ENCODE peak calls at places on chromosomes 2 and 18, in ten cellular contexts. One of them, this sample, is unnamed.
A peak's percentile ranks its signal among the peaks of the same experiment; 100 is the strongest.

GRCh38 chr2:191401287-191401686 is 156.1 kb downstream of the MYO1B start:
- DNase-seq in body of pancreas: no peak
- DNase-seq in GM10248: no peak
- DNase-seq in foreskin fibroblast: peak; percentile 64
- DNase-seq in pancreas: no peak
- DNase-seq in WTC11: no peak
- DNase-seq in K562: no peak
- DNase-seq in AG04450: no peak
- DNase-seq in HFFc6: peak; percentile 39
- DNase-seq in nephron progenitor cell: no peak
- DNase-seq in this sample: no peak

GRCh38 chr2:222690564-222691200 is 19.2 kb downstream of the MOGAT1 start:
- DNase-seq in GM10248: peak; percentile 89
- DNase-seq in WTC11: peak; percentile 83
- DNase-seq in pancreas: peak; percentile 76
- DNase-seq in body of pancreas: peak; percentile 82
- DNase-seq in K562: peak; percentile 81
- DNase-seq in nephron progenitor cell: peak; percentile 83
- DNase-seq in HFFc6: peak; percentile 62
- DNase-seq in AG04450: peak; percentile 56
- DNase-seq in foreskin fibroblast: peak; percentile 86
- DNase-seq in this sample: peak; percentile 88

GRCh38 chr18:35248429-35248828 is 7.6 kb downstream of the ZNF397 start:
- DNase-seq in K562: no peak
- DNase-seq in GM10248: no peak
- DNase-seq in body of pancreas: no peak
- DNase-seq in HFFc6: no peak
- DNase-seq in WTC11: no peak
- DNase-seq in foreskin fibroblast: no peak
- DNase-seq in nephron progenitor cell: no peak
- DNase-seq in pancreas: no peak
- DNase-seq in AG04450: no peak
- DNase-seq in this sample: no peak

GRCh38 chr18:1133541-1133940 is 228.9 kb downstream of the ADCYAP1 start:
- DNase-seq in foreskin fibroblast: no peak
- DNase-seq in AG04450: no peak
- DNase-seq in K562: no peak
- DNase-seq in body of pancreas: no peak
- DNase-seq in WTC11: no peak
- DNase-seq in GM10248: no peak
- DNase-seq in HFFc6: no peak
- DNase-seq in pancreas: no peak
- DNase-seq in nephron progenitor cell: no peak
- DNase-seq in this sample: no peak

GRCh38 chr2:197208841-197209240 is 101.7 kb downstream of the ANKRD44 start:
- DNase-seq in nephron progenitor cell: no peak
- DNase-seq in foreskin fibroblast: peak; percentile 10
- DNase-seq in WTC11: no peak
- DNase-seq in GM10248: no peak
- DNase-seq in pancreas: no peak
- DNase-seq in K562: no peak
- DNase-seq in AG04450: no peak
- DNase-seq in body of pancreas: no peak
- DNase-seq in HFFc6: no peak
- DNase-seq in this sample: no peak

GRCh38 chr2:237041231-237041630 is 44.5 kb upstream of the COPS8 start:
- DNase-seq in AG04450: no peak
- DNase-seq in foreskin fibroblast: no peak
- DNase-seq in HFFc6: no peak
- DNase-seq in K562: no peak
- DNase-seq in WTC11: no peak
- DNase-seq in pancreas: peak; percentile 76
- DNase-seq in nephron progenitor cell: no peak
- DNase-seq in body of pancreas: peak; percentile 68
- DNase-seq in GM10248: no peak
- DNase-seq in this sample: no peak

GRCh38 chr2:228048838-228049490 is 132.5 kb downstream of the SPHKAP start:
- DNase-seq in AG04450: no peak
- DNase-seq in pancreas: no peak
- DNase-seq in K562: peak; percentile 5
- DNase-seq in HFFc6: peak; percentile 57
- DNase-seq in foreskin fibroblast: peak; percentile 67
- DNase-seq in nephron progenitor cell: peak; percentile 35
- DNase-seq in body of pancreas: peak; percentile 25
- DNase-seq in GM10248: no peak
- DNase-seq in WTC11: peak; percentile 35
- DNase-seq in this sample: peak; percentile 3

GRCh38 chr2:42021490-42021889 is 26.3 kb upstream of the PKDCC start:
- DNase-seq in body of pancreas: no peak
- DNase-seq in AG04450: peak; percentile 43
- DNase-seq in foreskin fibroblast: peak; percentile 52
- DNase-seq in WTC11: no peak
- DNase-seq in nephron progenitor cell: no peak
- DNase-seq in pancreas: no peak
- DNase-seq in K562: no peak
- DNase-seq in HFFc6: no peak
- DNase-seq in GM10248: no peak
- DNase-seq in this sample: no peak

GRCh38 chr2:144127693-144128092 is 392.2 kb downstream of the ZEB2 start:
- DNase-seq in K562: no peak
- DNase-seq in body of pancreas: no peak
- DNase-seq in HFFc6: no peak
- DNase-seq in nephron progenitor cell: no peak
- DNase-seq in pancreas: no peak
- DNase-seq in WTC11: no peak
- DNase-seq in foreskin fibroblast: no peak
- DNase-seq in GM10248: no peak
- DNase-seq in AG04450: no peak
- DNase-seq in this sample: no peak

GRCh38 chr2:81650048-81650971 is 1345.8 kb upstream of the LRRTM1 start:
- DNase-seq in WTC11: no peak
- DNase-seq in K562: no peak
- DNase-seq in GM10248: no peak
- DNase-seq in nephron progenitor cell: no peak
- DNase-seq in foreskin fibroblast: peak; percentile 47
- DNase-seq in body of pancreas: no peak
- DNase-seq in AG04450: no peak
- DNase-seq in pancreas: no peak
- DNase-seq in HFFc6: no peak
- DNase-seq in this sample: no peak
- TF ChIP-seq CTCF in WTC11: peak; percentile 17
- TF ChIP-seq CTCF in K562: no peak
- TF ChIP-seq CTCF in GM10248: no peak
- TF ChIP-seq CTCF in nephron progenitor cell: no peak
- TF ChIP-seq CTCF in foreskin fibroblast: no peak
- TF ChIP-seq CTCF in body of pancreas: no peak
- TF ChIP-seq CTCF in AG04450: peak; percentile 22
- TF ChIP-seq CTCF in pancreas: no peak
- TF ChIP-seq CTCF in HFFc6: peak; percentile 35
- TF ChIP-seq CTCF in this sample: no peak

GRCh38 chr2:65129613-65130439 is at the start of gene RAB1A:
- DNase-seq in body of pancreas: peak; percentile 99
- DNase-seq in GM10248: peak; percentile 98
- DNase-seq in WTC11: peak; percentile 99
- DNase-seq in AG04450: peak; percentile 99
- DNase-seq in HFFc6: peak; percentile 99
- DNase-seq in pancreas: peak; percentile 100
- DNase-seq in K562: peak; percentile 67
- DNase-seq in foreskin fibroblast: peak; percentile 100
- DNase-seq in nephron progenitor cell: peak; percentile 98
- DNase-seq in this sample: peak; percentile 98
- TF ChIP-seq CTCF in body of pancreas: peak; percentile 72
- TF ChIP-seq CTCF in GM10248: no peak
- TF ChIP-seq CTCF in WTC11: no peak
- TF ChIP-seq CTCF in AG04450: peak; percentile 25
- TF ChIP-seq CTCF in HFFc6: peak; percentile 76
- TF ChIP-seq CTCF in pancreas: peak; percentile 48
- TF ChIP-seq CTCF in K562: peak; percentile 63
- TF ChIP-seq CTCF in foreskin fibroblast: peak; percentile 23
- TF ChIP-seq CTCF in nephron progenitor cell: no peak
- TF ChIP-seq CTCF in this sample: peak; percentile 9

GRCh38 chr2:234818937-234819336 is 132.9 kb upstream of the SH3BP4 start:
- DNase-seq in body of pancreas: no peak
- DNase-seq in GM10248: no peak
- DNase-seq in K562: no peak
- DNase-seq in pancreas: no peak
- DNase-seq in foreskin fibroblast: no peak
- DNase-seq in HFFc6: no peak
- DNase-seq in WTC11: no peak
- DNase-seq in AG04450: no peak
- DNase-seq in nephron progenitor cell: no peak
- DNase-seq in this sample: no peak
- TF ChIP-seq CTCF in body of pancreas: no peak
- TF ChIP-seq CTCF in GM10248: no peak
- TF ChIP-seq CTCF in K562: no peak
- TF ChIP-seq CTCF in pancreas: no peak
- TF ChIP-seq CTCF in foreskin fibroblast: peak; percentile 3
- TF ChIP-seq CTCF in HFFc6: peak; percentile 52
- TF ChIP-seq CTCF in WTC11: no peak
- TF ChIP-seq CTCF in AG04450: peak; percentile 24
- TF ChIP-seq CTCF in nephron progenitor cell: no peak
- TF ChIP-seq CTCF in this sample: no peak

GRCh38 chr2:3647831-3648651 is 10.0 kb upstream of the ALLC start:
- DNase-seq in pancreas: no peak
- DNase-seq in HFFc6: no peak
- DNase-seq in WTC11: no peak
- DNase-seq in nephron progenitor cell: no peak
- DNase-seq in K562: no peak
- DNase-seq in foreskin fibroblast: no peak
- DNase-seq in body of pancreas: no peak
- DNase-seq in AG04450: no peak
- DNase-seq in GM10248: no peak
- DNase-seq in this sample: no peak

GRCh38 chr2:3649581-3649980 is 8.4 kb upstream of the ALLC start:
- DNase-seq in WTC11: no peak
- DNase-seq in nephron progenitor cell: no peak
- DNase-seq in GM10248: no peak
- DNase-seq in K562: no peak
- DNase-seq in pancreas: no peak
- DNase-seq in body of pancreas: no peak
- DNase-seq in HFFc6: no peak
- DNase-seq in foreskin fibroblast: no peak
- DNase-seq in AG04450: no peak
- DNase-seq in this sample: no peak

GRCh38 chr2:3651686-3652516 is 6.1 kb upstream of the ALLC start:
- DNase-seq in WTC11: peak; percentile 80
- DNase-seq in AG04450: no peak
- DNase-seq in foreskin fibroblast: peak; percentile 31
- DNase-seq in body of pancreas: peak; percentile 43
- DNase-seq in nephron progenitor cell: peak; percentile 53
- DNase-seq in HFFc6: no peak
- DNase-seq in K562: no peak
- DNase-seq in pancreas: no peak
- DNase-seq in GM10248: peak; percentile 88
- DNase-seq in this sample: peak; percentile 90

GRCh38 chr2:3648652-3649177 is 9.3 kb upstream of the ALLC start:
- DNase-seq in K562: no peak
- DNase-seq in nephron progenitor cell: no peak
- DNase-seq in pancreas: no peak
- DNase-seq in body of pancreas: no peak
- DNase-seq in AG04450: no peak
- DNase-seq in GM10248: no peak
- DNase-seq in HFFc6: no peak
- DNase-seq in foreskin fibroblast: no peak
- DNase-seq in WTC11: no peak
- DNase-seq in this sample: no peak

DNA sequence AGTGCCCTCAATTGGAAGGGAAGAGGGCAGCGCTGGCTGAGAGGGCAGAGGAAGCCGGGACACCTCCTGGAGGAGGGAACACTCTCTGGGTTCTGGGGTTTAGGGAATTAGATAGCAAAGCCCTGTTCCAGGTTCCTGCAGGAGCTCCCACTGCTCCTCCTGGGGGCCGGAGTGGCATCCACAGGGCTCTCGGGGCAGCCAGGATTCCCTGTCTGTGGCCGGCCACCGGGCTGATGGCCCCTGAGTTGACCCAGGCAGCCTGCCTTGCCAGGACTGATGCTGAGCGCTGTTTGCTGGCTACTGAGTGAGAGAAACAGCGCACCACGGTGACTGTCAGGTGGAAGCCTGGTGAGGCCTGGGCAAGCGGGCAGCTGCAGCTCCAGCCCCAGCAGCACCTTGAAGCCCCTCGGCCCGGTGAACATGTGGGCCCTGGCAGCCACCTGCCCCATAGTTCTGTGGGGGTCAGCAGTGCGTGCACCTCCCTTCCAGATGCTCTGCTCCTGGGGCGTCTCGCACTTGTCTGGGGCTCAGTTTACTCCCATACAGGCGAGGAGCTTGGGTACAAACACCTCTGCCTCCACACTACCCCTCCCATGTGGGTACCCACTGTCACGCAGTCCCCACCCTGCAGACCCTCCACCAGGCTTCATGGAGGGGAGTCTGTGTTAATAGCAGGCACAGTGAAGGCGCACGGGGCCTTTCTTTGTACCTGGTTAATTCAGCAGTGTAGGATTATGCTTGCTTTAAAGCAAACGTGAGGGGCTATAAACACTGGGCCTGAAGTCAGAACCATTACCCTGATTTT is 7.7 kb upstream of the ALLC start:
- DNase-seq in nephron progenitor cell: no peak
- DNase-seq in HFFc6: no peak
- DNase-seq in pancreas: no peak
- DNase-seq in WTC11: no peak
- DNase-seq in K562: no peak
- DNase-seq in foreskin fibroblast: no peak
- DNase-seq in AG04450: no peak
- DNase-seq in GM10248: no peak
- DNase-seq in body of pancreas: no peak
- DNase-seq in this sample: no peak
- TF ChIP-seq CTCF in nephron progenitor cell: no peak
- TF ChIP-seq CTCF in HFFc6: no peak
- TF ChIP-seq CTCF in pancreas: no peak
- TF ChIP-seq CTCF in WTC11: no peak
- TF ChIP-seq CTCF in K562: no peak
- TF ChIP-seq CTCF in foreskin fibroblast: no peak
- TF ChIP-seq CTCF in AG04450: no peak
- TF ChIP-seq CTCF in GM10248: no peak
- TF ChIP-seq CTCF in body of pancreas: no peak
- TF ChIP-seq CTCF in this sample: no peak

GRCh38 chr18:47263197-47263827 is 11.9 kb upstream of the SKOR2 start:
- DNase-seq in AG04450: no peak
- DNase-seq in K562: no peak
- DNase-seq in pancreas: no peak
- DNase-seq in body of pancreas: no peak
- DNase-seq in WTC11: peak; percentile 79
- DNase-seq in HFFc6: no peak
- DNase-seq in foreskin fibroblast: peak; percentile 24
- DNase-seq in nephron progenitor cell: peak; percentile 60
- DNase-seq in GM10248: no peak
- DNase-seq in this sample: no peak
- TF ChIP-seq CTCF in AG04450: no peak
- TF ChIP-seq CTCF in K562: peak; percentile 21
- TF ChIP-seq CTCF in pancreas: no peak
- TF ChIP-seq CTCF in body of pancreas: no peak
- TF ChIP-seq CTCF in WTC11: peak; percentile 45
- TF ChIP-seq CTCF in HFFc6: no peak
- TF ChIP-seq CTCF in foreskin fibroblast: peak; percentile 23
- TF ChIP-seq CTCF in nephron progenitor cell: peak; percentile 54
- TF ChIP-seq CTCF in GM10248: no peak
- TF ChIP-seq CTCF in this sample: no peak

This sample was measured in GM20000.